ENCODE peak calls at places on chromosomes 13 and 19, in eight cellular contexts. L is fibroblast of pulmonary artery; N is Karpas-422; W is MM.1S; K is BE2C; A is uterus; U is PC-3; C is CD8-positive, alpha-beta T cell. X is an unnamed sample.

GRCh38 chr19:11446271-11446651 is 10.8 kb downstream of the PRKCSH start:
- DNase-seq in L (no peak), N (no peak), W (no peak), K (no peak), A (no peak), U (no peak), C (no peak), X (no peak)

GRCh38 chr19:18682807-18683108 is 722 bp upstream of the CRTC1 start:
- DNase-seq in L (no peak), N (no peak), W (no peak), K (no peak), A (no peak), U (no peak), C (no peak), X (no peak)

GRCh38 chr19:49512970-49513745 is 697 bp downstream of the FCGRT start:
- DNase-seq in L (peak), N (peak), W (no peak), K (peak), A (peak), U (no peak), C (no peak), X (no peak)

GRCh38 chr13:28471408-28471807 is 23.5 kb downstream of the FLT1 start:
- DNase-seq in L (no peak), N (no peak), W (no peak), K (no peak), A (no peak), U (no peak), C (no peak), X (no peak)

GRCh38 chr19:7516878-7517277 is 975 bp downstream of the ZNF358 start:
- DNase-seq in L (no peak), N (no peak), W (no peak), K (no peak), A (no peak), U (no peak), C (no peak), X (no peak)

GRCh38 chr13:40120781-40121180 is 465.3 kb downstream of the COG6 start:
- DNase-seq in L (peak), N (no peak), W (no peak), K (no peak), A (no peak), U (no peak), C (no peak), X (no peak)

GRCh38 chr13:44452418-44452817 is 78.8 kb downstream of the SERP2 start:
- DNase-seq in L (no peak), N (no peak), W (no peak), K (no peak), A (no peak), U (no peak), C (no peak), X (no peak)

GRCh38 chr19:12789098-12789903 is 2.0 kb upstream of the JUNB start:
- DNase-seq in L (peak), N (peak), W (peak), K (peak), A (no peak), U (peak), C (no peak), X (no peak)

GRCh38 chr19:49555600-49556411 is 24.6 kb downstream of the NOSIP start:
- DNase-seq in L (peak), N (peak), W (no peak), K (peak), A (peak), U (peak), C (peak), X (peak)

GRCh38 chr13:41905600-41906254 is 55.2 kb downstream of the VWA8 start:
- DNase-seq in L (peak), N (peak), W (peak), K (no peak), A (no peak), U (peak), C (no peak), X (peak)

GRCh38 chr13:97561182-97561581 is 127.2 kb downstream of the RAP2A start:
- DNase-seq in L (no peak), N (no peak), W (no peak), K (no peak), A (no peak), U (no peak), C (no peak), X (no peak)

GRCh38 chr19:35144600-35145436 is 1.8 kb downstream of the FXYD7 start:
- DNase-seq in L (no peak), N (no peak), W (no peak), K (no peak), A (no peak), U (peak), C (no peak), X (peak)

GRCh38 chr13:23739597-23739996 is 149.6 kb downstream of the MIPEP start:
- DNase-seq in L (no peak), N (no peak), W (no peak), K (no peak), A (no peak), U (no peak), C (no peak), X (no peak)

GRCh38 chr13:98349731-98350305 is 172.7 kb upstream of the RNF113B start:
- DNase-seq in L (no peak), N (peak), W (no peak), K (peak), A (no peak), U (no peak), C (no peak), X (no peak)

GRCh38 chr13:112131081-112131739 is 64.3 kb downstream of the SOX1 start:
- DNase-seq in L (no peak), N (no peak), W (no peak), K (no peak), A (no peak), U (no peak), C (no peak), X (no peak)

GRCh38 chr13:75196112-75196855 is 285.7 kb downstream of the TBC1D4 start:
- DNase-seq in L (peak), N (no peak), W (no peak), K (no peak), A (no peak), U (no peak), C (no peak), X (no peak)

GRCh38 chr19:47406711-47407416 is 12.5 kb downstream of the MEIS3 start:
- DNase-seq in L (no peak), N (no peak), W (peak), K (no peak), A (no peak), U (no peak), C (no peak), X (no peak)

GRCh38 chr13:33918199-33918932 is 100.4 kb downstream of the RFC3 start:
- DNase-seq in L (peak), N (no peak), W (no peak), K (no peak), A (no peak), U (peak), C (no peak), X (no peak)

GRCh38 chr13:64234255-64234654 is 2818.6 kb upstream of the PCDH20 start:
- DNase-seq in L (peak), N (peak), W (no peak), K (no peak), A (no peak), U (peak), C (no peak), X (no peak)

GRCh38 chr19:39154626-39155100 is 29.1 kb downstream of the PAK4 start:
- DNase-seq in L (no peak), N (no peak), W (no peak), K (peak), A (no peak), U (peak), C (no peak), X (no peak)

GRCh38 chr19:590396-590745 is 690 bp downstream of the HCN2 start:
- DNase-seq in L (peak), N (no peak), W (no peak), K (peak), A (no peak), U (peak), C (no peak), X (no peak)

GRCh38 chr19:590750-591098 is 1.0 kb downstream of the HCN2 start:
- DNase-seq in L (no peak), N (no peak), W (no peak), K (no peak), A (no peak), U (no peak), C (no peak), X (no peak)

GRCh38 chr19:589693-590395 is at the start of gene HCN2:
- DNase-seq in L (no peak), N (no peak), W (no peak), K (no peak), A (no peak), U (no peak), C (no peak), X (no peak)

GRCh38 chr19:588093-588742 is 1.5 kb upstream of the HCN2 start:
- DNase-seq in L (peak), N (peak), W (peak), K (peak), A (no peak), U (peak), C (peak), X (peak)

GRCh38 chr19:588758-589692 is 656 bp upstream of the HCN2 start:
- DNase-seq in L (no peak), N (peak), W (no peak), K (peak), A (no peak), U (no peak), C (no peak), X (no peak)
- H3K4me3 ChIP-seq in L (no peak), N (no peak), W (no peak), K (peak), A (no peak), U (no peak), C (no peak), X (peak)

GRCh38 chr13:106710267-106710666 is 142.3 kb upstream of the ARGLU1 start:
- DNase-seq in L (peak), N (no peak), W (no peak), K (no peak), A (no peak), U (no peak), C (no peak), X (no peak)
- H3K4me3 ChIP-seq in L (peak), N (no peak), W (no peak), K (no peak), A (no peak), U (no peak), C (no peak), X (no peak)

GRCh38 chr13:86161257-86161656 is 362.0 kb upstream of the SLITRK6 start:
- DNase-seq in L (no peak), N (no peak), W (no peak), K (no peak), A (no peak), U (no peak), C (no peak), X (no peak)
- H3K4me3 ChIP-seq in L (no peak), N (no peak), W (no peak), K (no peak), A (no peak), U (no peak), C (no peak), X (no peak)

GRCh38 chr13:51764184-51765141 is 39.5 kb downstream of the DHRS12 start:
- DNase-seq in L (peak), N (no peak), W (peak), K (peak), A (peak), U (peak), C (peak), X (peak)
- H3K4me3 ChIP-seq in L (no peak), N (no peak), W (peak), K (no peak), A (no peak), U (no peak), C (peak), X (no peak)

GRCh38 chr13:110300090-110300815 is 6.7 kb downstream of the COL4A1 start:
- DNase-seq in L (no peak), N (no peak), W (no peak), K (no peak), A (no peak), U (no peak), C (no peak), X (no peak)

GRCh38 chr13:110298566-110299321 is 8.2 kb downstream of the COL4A1 start:
- DNase-seq in L (peak), N (no peak), W (no peak), K (no peak), A (peak), U (no peak), C (no peak), X (no peak)

GRCh38 chr13:110297771-110298170 is 9.2 kb downstream of the COL4A1 start:
- DNase-seq in L (no peak), N (no peak), W (no peak), K (no peak), A (no peak), U (no peak), C (no peak), X (no peak)

GRCh38 chr13:110297011-110297410 is 9.9 kb downstream of the COL4A1 start:
- DNase-seq in L (no peak), N (no peak), W (no peak), K (no peak), A (no peak), U (no peak), C (no peak), X (no peak)

GRCh38 chr13:110298221-110298565 is 8.8 kb downstream of the COL4A1 start:
- DNase-seq in L (no peak), N (no peak), W (no peak), K (no peak), A (no peak), U (no peak), C (no peak), X (no peak)
- H3K4me3 ChIP-seq in L (no peak), N (no peak), W (no peak), K (no peak), A (peak), U (no peak), C (no peak), X (no peak)

DNA sequence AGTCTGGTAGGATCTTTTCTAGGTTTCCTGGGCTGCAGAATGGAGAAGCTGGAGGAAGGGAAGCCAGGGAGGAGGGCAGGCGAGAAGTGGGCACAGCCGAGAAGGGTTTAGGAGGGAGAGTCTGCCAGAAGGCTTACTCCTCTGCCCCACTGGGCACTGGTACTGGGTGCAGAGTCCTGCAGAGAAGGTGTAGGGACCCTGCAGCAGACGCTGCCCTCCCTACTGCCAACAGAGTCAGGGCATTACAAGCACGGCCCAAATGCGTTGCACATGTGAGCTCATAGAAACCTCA is 726 bp upstream of the PEPD start:
- DNase-seq in L (no peak), N (no peak), W (no peak), K (no peak), A (no peak), U (no peak), C (no peak), X (no peak)
- H3K4me3 ChIP-seq in L (peak), N (peak), W (peak), K (peak), A (peak), U (peak), C (peak), X (peak)

DNA sequence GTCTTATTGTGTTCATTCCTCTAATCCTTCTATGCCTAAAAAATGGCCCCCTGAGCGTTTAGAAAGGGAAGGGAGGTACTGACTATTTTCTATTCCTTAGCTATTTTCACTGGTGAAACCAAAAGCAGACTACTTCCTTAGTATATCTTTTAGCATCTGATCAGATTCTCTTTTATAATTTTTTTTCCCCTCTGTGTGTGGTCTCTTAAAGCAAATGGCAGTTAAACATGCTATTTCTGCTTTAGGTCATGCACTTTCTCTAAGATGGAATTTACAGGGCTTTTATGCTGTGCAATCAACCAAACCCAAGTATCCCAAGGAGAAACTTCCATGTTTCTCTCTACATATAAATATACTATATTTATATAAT is 10.0 kb upstream of the ITM2B start:
- DNase-seq in L (no peak), N (peak), W (no peak), K (no peak), A (no peak), U (no peak), C (no peak), X (peak)
- H3K4me3 ChIP-seq in L (no peak), N (peak), W (no peak), K (no peak), A (peak), U (peak), C (peak), X (peak)

GRCh38 chr19:6457958-6458694 is 1.5 kb downstream of the SLC25A23 start:
- DNase-seq in L (peak), N (peak), W (no peak), K (no peak), A (no peak), U (no peak), C (no peak), X (no peak)
- H3K4me3 ChIP-seq in L (no peak), N (peak), W (no peak), K (peak), A (peak), U (peak), C (no peak), X (no peak)

DNA sequence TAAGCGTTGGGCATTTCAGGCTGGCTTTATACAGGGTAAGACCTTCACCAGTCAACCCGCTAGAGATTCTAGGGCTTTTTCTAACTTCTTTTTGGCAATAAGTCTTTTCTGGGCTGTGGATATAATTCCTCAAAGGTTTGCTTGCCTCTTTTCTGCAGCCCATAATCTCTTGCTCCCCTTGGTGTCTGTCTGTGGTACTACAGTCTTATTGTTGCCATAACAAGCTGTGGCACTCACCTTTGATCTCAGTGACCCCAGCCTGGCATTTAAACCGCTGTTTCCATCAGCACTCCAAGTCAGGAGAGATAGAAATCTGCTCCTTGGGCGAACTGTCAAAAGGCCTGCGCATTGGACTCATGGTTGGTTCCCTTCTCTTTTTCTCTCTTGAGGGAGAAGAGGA is 14.5 kb upstream of the MPHOSPH8 start:
- DNase-seq in L (peak), N (peak), W (peak), K (peak), A (no peak), U (peak), C (no peak), X (peak)
- H3K4me3 ChIP-seq in L (no peak), N (no peak), W (no peak), K (no peak), A (no peak), U (no peak), C (no peak), X (no peak)

X was measured in Jurkat, Clone E6-1.